ENCODE peak calls at places on chromosomes 4 and X, in ten cellular contexts. I is EL; A is NCI-H1092; L is anterior cingulate cortex; F is epithelial cell of esophagus; O is hypothalamus; J is right lobe of liver; V is NAMALWA; T is T-helper 1 cell; S is effector memory CD8-positive, alpha-beta T cell. N is an unnamed sample.

GRCh38 chrX:138008280-138008679 is 442.4 kb downstream of the ZIC3 start:
- DNase-seq in I (no peak), A (no peak), L (no peak), F (no peak), O (no peak), J (no peak), V (no peak), T (no peak), S (no peak), N (no peak)

GRCh38 chr4:184988611-184989010 is 29.7 kb upstream of the HELT start:
- DNase-seq in I (no peak), A (no peak), L (no peak), F (peak; percentile 13), O (no peak), J (no peak), V (no peak), T (no peak), S (no peak), N (no peak)

GRCh38 chr4:6689506-6689960 is 4.1 kb upstream of the S100P start:
- DNase-seq in I (no peak), A (no peak), L (no peak), F (no peak), O (no peak), J (peak; percentile 48), V (no peak), T (no peak), S (no peak), N (no peak)

GRCh38 chrX:17655232-17656034 is 81.9 kb upstream of the SCML1 start:
- DNase-seq in I (no peak), A (no peak), L (peak; percentile 43), F (peak; percentile 10), O (no peak), J (no peak), V (no peak), T (no peak), S (no peak), N (no peak)

GRCh38 chr4:138572007-138572406 is 329.9 kb upstream of the SLC7A11 start:
- DNase-seq in I (no peak), A (no peak), L (no peak), F (peak; percentile 19), O (no peak), J (no peak), V (no peak), T (no peak), S (no peak), N (no peak)

GRCh38 chr4:128524311-128524710 is 236.7 kb upstream of the PGRMC2 start:
- DNase-seq in I (peak; percentile 89), A (no peak), L (no peak), F (peak; percentile 89), O (no peak), J (no peak), V (no peak), T (no peak), S (no peak), N (no peak)

GRCh38 chr4:70297581-70297980 is 37.2 kb upstream of the CABS1 start:
- DNase-seq in I (no peak), A (no peak), L (no peak), F (no peak), O (no peak), J (no peak), V (no peak), T (no peak), S (no peak), N (no peak)

GRCh38 chr4:8237256-8237989 is 32.1 kb upstream of the HTRA3 start:
- DNase-seq in I (no peak), A (no peak), L (no peak), F (no peak), O (no peak), J (no peak), V (no peak), T (no peak), S (no peak), N (no peak)

GRCh38 chr4:153781717-153782416 is 7.0 kb downstream of the SFRP2 start:
- DNase-seq in I (no peak), A (no peak), L (no peak), F (peak; percentile 60), O (no peak), J (no peak), V (no peak), T (no peak), S (no peak), N (no peak)

GRCh38 chrX:42714981-42715688 is 62.8 kb downstream of the PPP1R2C start:
- DNase-seq in I (no peak), A (no peak), L (peak; percentile 24), F (peak; percentile 66), O (peak; percentile 2), J (peak; percentile 70), V (no peak), T (peak; percentile 9), S (no peak), N (peak; percentile 67)

GRCh38 chr4:95265814-95266740 is 282.7 kb downstream of the UNC5C start:
- DNase-seq in I (no peak), A (no peak), L (no peak), F (no peak), O (no peak), J (no peak), V (no peak), T (no peak), S (no peak), N (no peak)

GRCh38 chrX:143664302-143664701 is 28.4 kb upstream of the SLITRK4 start:
- DNase-seq in I (peak; percentile 0), A (no peak), L (no peak), F (peak; percentile 5), O (no peak), J (no peak), V (peak; percentile 34), T (no peak), S (no peak), N (no peak)

GRCh38 chr4:128354205-128354821 is 66.7 kb upstream of the PGRMC2 start:
- DNase-seq in I (peak; percentile 98), A (no peak), L (no peak), F (peak; percentile 22), O (no peak), J (peak; percentile 72), V (no peak), T (no peak), S (no peak), N (no peak)

GRCh38 chr4:153798901-153799707 is 10.2 kb upstream of the SFRP2 start:
- DNase-seq in I (no peak), A (no peak), L (no peak), F (no peak), O (no peak), J (no peak), V (no peak), T (no peak), S (no peak), N (no peak)

GRCh38 chr4:154720618-154721267 is 23.1 kb upstream of the LRAT start:
- DNase-seq in I (no peak), A (no peak), L (no peak), F (peak; percentile 33), O (no peak), J (no peak), V (no peak), T (no peak), S (no peak), N (no peak)

GRCh38 chrX:42804524-42804923 is 26.6 kb upstream of the PPP1R2C start:
- DNase-seq in I (no peak), A (no peak), L (no peak), F (no peak), O (no peak), J (no peak), V (no peak), T (no peak), S (no peak), N (no peak)

GRCh38 chrX:122913134-122913533 is 270.9 kb upstream of the GRIA3 start:
- DNase-seq in I (no peak), A (no peak), L (no peak), F (no peak), O (no peak), J (no peak), V (no peak), T (no peak), S (no peak), N (no peak)

GRCh38 chrX:18871161-18871880 is 112.6 kb downstream of the PHKA2 start:
- DNase-seq in I (no peak), A (no peak), L (no peak), F (no peak), O (no peak), J (no peak), V (no peak), T (no peak), S (no peak), N (no peak)

GRCh38 chr4:63578383-63578782 is 830.9 kb downstream of the TECRL start:
- DNase-seq in I (no peak), A (no peak), L (no peak), F (peak; percentile 1), O (no peak), J (no peak), V (no peak), T (no peak), S (no peak), N (no peak)

GRCh38 chr4:169340834-169341233 is 70.1 kb upstream of the SH3RF1 start:
- DNase-seq in I (no peak), A (no peak), L (no peak), F (no peak), O (no peak), J (no peak), V (no peak), T (no peak), S (no peak), N (peak; percentile 46)